ENCODE peak calls at places on chromosome 22, in four cellular contexts. X, F, N and I are unnamed samples.

GRCh38 chr22:20953668-20954500 is 13.2 kb upstream of the AIFM3 start:
- DNase-seq in X (peak), F (no peak), N (peak), I (no peak)

GRCh38 chr22:49518436-49518970 is 309.2 kb downstream of the BRD1 start:
- DNase-seq in X (no peak), F (no peak), N (no peak), I (no peak)

GRCh38 chr22:44634426-44635321 is 67.3 kb upstream of the PRR5 start:
- DNase-seq in X (no peak), F (no peak), N (no peak), I (no peak)

GRCh38 chr22:28094831-28095230 is 175.8 kb upstream of the PITPNB start:
- DNase-seq in X (no peak), F (no peak), N (no peak), I (no peak)

GRCh38 chr22:19984201-19984753 is 32.3 kb downstream of the ARVCF start:
- DNase-seq in X (no peak), F (no peak), N (peak), I (no peak)

GRCh38 chr22:45548441-45548840 is 45.8 kb downstream of the FBLN1 start:
- DNase-seq in X (no peak), F (no peak), N (no peak), I (no peak)

GRCh38 chr22:43994006-43994405 is 30.1 kb upstream of the PARVB start:
- DNase-seq in X (no peak), F (no peak), N (no peak), I (no peak)

GRCh38 chr22:32120603-32121002 is 38.5 kb downstream of the C22orf42 start:
- DNase-seq in X (no peak), F (peak), N (no peak), I (no peak)

GRCh38 chr22:42299586-42300285 is 29.3 kb upstream of the TCF20 start:
- DNase-seq in X (no peak), F (no peak), N (no peak), I (no peak)

GRCh38 chr22:29751139-29751538 is 15.7 kb downstream of the ZMAT5 start:
- DNase-seq in X (no peak), F (no peak), N (peak), I (no peak)
- H3K4me3 ChIP-seq in X (no peak), F (no peak), N (no peak), I (no peak)

GRCh38 chr22:47090591-47091240 is 328.3 kb downstream of the TBC1D22A start:
- DNase-seq in X (no peak), F (peak), N (peak), I (no peak)
- H3K4me3 ChIP-seq in X (peak), F (peak), N (peak), I (peak)

GRCh38 chr22:38026130-38027111 is 30.8 kb upstream of the PICK1 start:
- DNase-seq in X (no peak), F (no peak), N (no peak), I (no peak)

GRCh38 chr22:38028344-38029130 is 28.7 kb upstream of the PICK1 start:
- DNase-seq in X (no peak), F (no peak), N (no peak), I (no peak)

GRCh38 chr22:38029370-38029769 is 27.8 kb upstream of the PICK1 start:
- DNase-seq in X (no peak), F (no peak), N (no peak), I (no peak)

GRCh38 chr22:38025514-38025913 is 31.7 kb upstream of the PICK1 start:
- DNase-seq in X (no peak), F (no peak), N (no peak), I (no peak)

GRCh38 chr22:38027487-38027886 is 29.7 kb upstream of the PICK1 start:
- DNase-seq in X (no peak), F (no peak), N (no peak), I (no peak)
- H3K4me3 ChIP-seq in X (no peak), F (no peak), N (no peak), I (no peak)

DNA sequence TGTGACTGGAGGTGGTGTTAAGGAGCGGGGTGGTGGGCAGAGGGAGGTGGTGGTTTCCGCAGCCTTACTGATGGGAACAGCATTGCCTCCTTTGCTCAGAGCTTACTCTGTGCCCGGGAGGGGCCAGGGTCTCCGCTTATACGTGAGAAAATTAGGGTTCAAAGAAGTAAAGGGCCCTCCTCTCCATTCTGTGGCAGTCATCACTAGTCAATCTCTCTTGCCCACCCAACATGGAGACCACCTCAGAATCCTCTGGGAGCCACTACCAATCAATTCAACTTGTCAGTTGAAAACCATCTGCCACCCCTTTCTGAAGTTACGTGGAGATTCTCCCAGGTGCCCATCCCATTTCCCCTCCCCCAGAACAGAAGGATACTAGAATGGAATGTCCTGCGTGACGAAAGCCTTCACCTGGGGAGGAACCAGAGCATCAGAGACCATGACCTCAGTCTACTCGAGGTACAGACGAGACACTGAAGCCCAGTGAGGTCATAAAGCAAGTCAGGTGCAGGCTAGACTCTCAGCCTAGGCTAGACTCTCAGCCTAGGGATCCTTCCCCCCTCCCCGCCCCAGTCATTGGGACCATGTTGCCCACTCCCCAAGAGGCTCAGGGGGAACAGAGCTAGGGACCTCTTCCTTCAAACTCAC is 2.0 kb downstream of the SELENOM start:
- DNase-seq in X (no peak), F (no peak), N (peak), I (no peak)
- H3K4me3 ChIP-seq in X (no peak), F (peak), N (no peak), I (no peak)